ENCODE peak calls at places on chromosomes 3 and 15, in eight cellular contexts. Q, U, X, E, H, W, B and V are unnamed samples.
A peak's percentile ranks its signal among the peaks of the same experiment; 100 is the strongest.

GRCh38 chr3:71784914-71785593 is at the start of gene PROK2:
- DNase-seq in Q (no peak), U (peak; percentile 5), X (no peak), E (no peak), H (peak; percentile 11), W (no peak), B (no peak), V (no peak)

GRCh38 chr15:57866149-57866736 is 159.7 kb downstream of the POLR2M start:
- DNase-seq in Q (peak; percentile 37), U (no peak), X (peak; percentile 66), E (peak; percentile 77), H (peak; percentile 41), W (no peak), B (peak; percentile 74), V (no peak)

GRCh38 chr15:58510715-58511465 is 79.1 kb downstream of the LIPC start:
- DNase-seq in Q (peak; percentile 23), U (no peak), X (peak; percentile 47), E (peak; percentile 84), H (no peak), W (peak; percentile 42), B (no peak), V (no peak)

GRCh38 chr3:17243616-17244015 is 358.9 kb downstream of the PLCL2 start:
- DNase-seq in Q (no peak), U (no peak), X (no peak), E (peak; percentile 19), H (no peak), W (no peak), B (no peak), V (no peak)

GRCh38 chr3:42190701-42191442 is 75.1 kb downstream of the CCK start:
- DNase-seq in Q (peak; percentile 51), U (peak; percentile 39), X (peak; percentile 60), E (peak; percentile 77), H (peak; percentile 48), W (no peak), B (peak; percentile 78), V (peak; percentile 39)

GRCh38 chr3:107598926-107599754 is 76.4 kb downstream of the BBX start:
- DNase-seq in Q (peak; percentile 43), U (no peak), X (peak; percentile 21), E (peak; percentile 69), H (peak; percentile 52), W (peak; percentile 25), B (peak; percentile 34), V (no peak)

GRCh38 chr3:149625795-149626194 is 32.0 kb downstream of the WWTR1 start:
- DNase-seq in Q (peak; percentile 87), U (no peak), X (no peak), E (no peak), H (no peak), W (no peak), B (no peak), V (no peak)

GRCh38 chr15:41979493-41980266 is 7.3 kb upstream of the EHD4 start:
- DNase-seq in Q (no peak), U (no peak), X (no peak), E (no peak), H (no peak), W (no peak), B (no peak), V (no peak)

GRCh38 chr3:125098929-125099328 is 43.1 kb upstream of the HEG1 start:
- DNase-seq in Q (no peak), U (no peak), X (peak; percentile 26), E (no peak), H (no peak), W (no peak), B (no peak), V (no peak)

GRCh38 chr3:111691293-111691909 is 96.3 kb upstream of the ZBED2 start:
- DNase-seq in Q (peak; percentile 54), U (no peak), X (peak; percentile 66), E (peak; percentile 76), H (peak; percentile 32), W (no peak), B (peak; percentile 51), V (no peak)

GRCh38 chr15:30922469-30923311 is 19.0 kb downstream of the FAN1 start:
- DNase-seq in Q (peak; percentile 84), U (no peak), X (peak; percentile 53), E (peak; percentile 23), H (no peak), W (no peak), B (no peak), V (peak; percentile 91)

GRCh38 chr15:63473007-63473748 is 31.2 kb upstream of the USP3 start:
- DNase-seq in Q (no peak), U (no peak), X (no peak), E (no peak), H (peak; percentile 19), W (no peak), B (no peak), V (no peak)

GRCh38 chr3:195395208-195395816 is 47.5 kb downstream of the ACAP2 start:
- DNase-seq in Q (no peak), U (no peak), X (no peak), E (no peak), H (no peak), W (no peak), B (no peak), V (no peak)

GRCh38 chr3:101903426-101903825 is 54.1 kb downstream of the NFKBIZ start:
- DNase-seq in Q (peak; percentile 71), U (no peak), X (peak; percentile 80), E (peak; percentile 72), H (no peak), W (no peak), B (no peak), V (no peak)

GRCh38 chr3:188948658-188949400 is 222.9 kb upstream of the TPRG1 start:
- DNase-seq in Q (peak; percentile 92), U (no peak), X (peak; percentile 92), E (peak; percentile 99), H (no peak), W (peak; percentile 98), B (peak; percentile 97), V (peak; percentile 98)

GRCh38 chr15:78055923-78056713 is 21.4 kb downstream of the TBC1D2B start:
- DNase-seq in Q (no peak), U (no peak), X (peak; percentile 59), E (peak; percentile 48), H (no peak), W (no peak), B (peak; percentile 44), V (no peak)

GRCh38 chr3:25787689-25788088 is 2.2 kb upstream of the OXSM start:
- DNase-seq in Q (no peak), U (no peak), X (no peak), E (no peak), H (no peak), W (no peak), B (no peak), V (no peak)